ENCODE peak calls at places on chromosomes 5 and 9, in eight cellular contexts. R is NCI-H1105 treated with DMSO at 0.1 percent for 48 hours; H is B cell; B is RCC 7860; W is SW 1271; X is stimulated activated CD8-positive, alpha-beta memory T cell treated with anti-CD3 and anti-CD28 coated beads, Interleukin-4, amount 100 ng/mL, for 1 hour; L is stimulated activated CD4-positive, alpha-beta T cell treated with anti-CD3 and anti-CD28 coated beads, Interleukin-12 subunit alpha, Interleukin-12 subunit beta, amount 100 ng/mL, for 4 hours; U is GM13977. F is an unnamed sample.

GRCh38 chr5:59615272-59615671 is 278.3 kb downstream of the PDE4D start:
- DNase-seq in X (no peak), B (peak), H (no peak), W (no peak), L (no peak), U (no peak), R (no peak), F (no peak)

GRCh38 chr5:75648712-75649111 is 37.5 kb downstream of the ANKDD1B start:
- DNase-seq in B (no peak), U (peak), W (no peak), X (no peak), H (no peak), R (no peak), L (no peak), F (no peak)

GRCh38 chr5:170338933-170339779 is 41.6 kb upstream of the LCP2 start:
- DNase-seq in U (peak), B (no peak), L (peak), W (no peak), X (peak), R (no peak), H (peak), F (no peak)

GRCh38 chr5:11777096-11777495 is 127.2 kb downstream of the CTNND2 start:
- DNase-seq in R (no peak), W (no peak), B (no peak), H (no peak), X (no peak), L (no peak), U (no peak), F (no peak)

GRCh38 chr5:32812399-32812798 is 101.3 kb downstream of the NPR3 start:
- DNase-seq in X (no peak), B (no peak), W (no peak), H (no peak), R (no peak), U (no peak), L (no peak), F (no peak)

GRCh38 chr5:9507974-9508373 is 37.9 kb downstream of the SEMA5A start:
- DNase-seq in U (no peak), X (no peak), W (no peak), H (no peak), L (no peak), R (no peak), B (peak), F (no peak)

GRCh38 chr5:95731571-95732554 is 727 bp downstream of the RHOBTB3 start:
- DNase-seq in H (no peak), R (peak), B (peak), X (no peak), W (peak), U (peak), L (peak), F (no peak)

GRCh38 chr9:12696931-12697622 is 3.9 kb downstream of the TYRP1 start:
- DNase-seq in R (peak), W (no peak), B (no peak), H (no peak), L (no peak), U (no peak), X (no peak), F (no peak)

GRCh38 chr9:107858260-107858659 is 368.7 kb upstream of the KLF4 start:
- DNase-seq in W (no peak), L (no peak), H (no peak), B (no peak), U (no peak), X (no peak), R (no peak), F (no peak)